ENCODE peak calls at places on chromosomes 1 and 21, in nine cellular contexts. E, A, M, Z, X, R, D, S and K are unnamed samples.

GRCh38 chr1:15262711-15263110 is 15.7 kb downstream of the FHAD1 start:
- DNase-seq in E (no peak), A (no peak), M (no peak), Z (no peak), X (no peak), R (no peak), D (no peak), S (no peak), K (no peak)

GRCh38 chr1:202251424-202252256 is 58.0 kb downstream of the LGR6 start:
- DNase-seq in E (no peak), A (no peak), M (no peak), Z (no peak), X (no peak), R (no peak), D (no peak), S (no peak), K (no peak)

GRCh38 chr21:43768868-43769167 is 7.3 kb downstream of the CSTB start:
- DNase-seq in E (no peak), A (no peak), M (no peak), Z (no peak), X (no peak), R (no peak), D (no peak), S (no peak), K (no peak)

GRCh38 chr1:153527023-153527724 is 8.6 kb downstream of the S100A6 start:
- DNase-seq in E (no peak), A (no peak), M (no peak), Z (no peak), X (no peak), R (no peak), D (no peak), S (no peak), K (no peak)

GRCh38 chr1:55364216-55364615 is 149.1 kb upstream of the USP24 start:
- DNase-seq in E (no peak), A (no peak), M (no peak), Z (no peak), X (no peak), R (no peak), D (no peak), S (no peak), K (no peak)

GRCh38 chr1:115135681-115136080 is 46.4 kb upstream of the TSPAN2 start:
- DNase-seq in E (no peak), A (no peak), M (no peak), Z (no peak), X (no peak), R (no peak), D (no peak), S (no peak), K (no peak)

GRCh38 chr1:94300731-94301130 is 63.3 kb upstream of the ARHGAP29 start:
- DNase-seq in E (no peak), A (no peak), M (no peak), Z (no peak), X (no peak), R (no peak), D (no peak), S (no peak), K (no peak)

GRCh38 chr21:33767236-33767635 is 124.9 kb downstream of the ITSN1 start:
- DNase-seq in E (no peak), A (no peak), M (no peak), Z (no peak), X (no peak), R (no peak), D (no peak), S (no peak), K (no peak)

GRCh38 chr1:107058245-107059032 is 2.0 kb downstream of the PRMT6 start:
- DNase-seq in E (no peak), A (peak), M (no peak), Z (no peak), X (no peak), R (no peak), D (no peak), S (no peak), K (no peak)

GRCh38 chr1:194295690-194296089 is 1109.3 kb upstream of the B3GALT2 start:
- DNase-seq in E (peak), A (peak), M (peak), Z (peak), X (no peak), R (peak), D (peak), S (peak), K (no peak)

GRCh38 chr1:67552336-67552759 is 122.1 kb upstream of the SERBP1 start:
- DNase-seq in E (no peak), A (no peak), M (no peak), Z (no peak), X (no peak), R (peak), D (no peak), S (no peak), K (no peak)

GRCh38 chr21:34688145-34688544 is 19.4 kb downstream of the CLIC6 start:
- DNase-seq in E (no peak), A (no peak), M (peak), Z (no peak), X (no peak), R (no peak), D (no peak), S (no peak), K (no peak)